ENCODE peak calls at places on chromosome 14, in five cellular contexts. Z is stomach, H is ELR, N is smooth muscle cell of the brain vasculature, M is fibroblast of lung. T is an unnamed sample.

GRCh38 chr14:54354096-54354495 is 42.7 kb upstream of the CDKN3 start:
- DNase-seq in Z (no peak), H (no peak), N (no peak), M (no peak), T (no peak)

GRCh38 chr14:55938249-55938791 is 179.9 kb upstream of the PELI2 start:
- DNase-seq in Z (peak), H (peak), N (no peak), M (peak), T (no peak)

GRCh38 chr14:92582706-92583452 is 69.3 kb downstream of the RIN3 start:
- DNase-seq in Z (no peak), H (no peak), N (no peak), M (no peak), T (no peak)

GRCh38 chr14:90758959-90759358 is 57.3 kb downstream of the TTC7B start:
- DNase-seq in Z (peak), H (peak), N (no peak), M (no peak), T (no peak)

GRCh38 chr14:68262567-68262966 is 443.0 kb downstream of the RAD51B start:
- DNase-seq in Z (no peak), H (no peak), N (no peak), M (no peak), T (no peak)

GRCh38 chr14:70107309-70107708 is 81.4 kb downstream of the SLC8A3 start:
- DNase-seq in Z (no peak), H (no peak), N (no peak), M (no peak), T (no peak)

GRCh38 chr14:54475187-54475881 is 13.4 kb downstream of the GMFB start:
- DNase-seq in Z (no peak), H (no peak), N (no peak), M (peak), T (no peak)

GRCh38 chr14:30572771-30573170 is 13.8 kb downstream of the G2E3 start:
- DNase-seq in Z (no peak), H (no peak), N (no peak), M (no peak), T (no peak)

GRCh38 chr14:93648440-93649168 is 139.7 kb downstream of the PRIMA1 start:
- DNase-seq in Z (no peak), H (peak), N (no peak), M (no peak), T (no peak)

GRCh38 chr14:104919993-104920315 is 4.7 kb upstream of the PLD4 start:
- DNase-seq in Z (no peak), H (no peak), N (no peak), M (no peak), T (no peak)

GRCh38 chr14:39267592-39268112 is 33.9 kb downstream of the MIA2 start:
- DNase-seq in Z (no peak), H (no peak), N (no peak), M (no peak), T (no peak)

GRCh38 chr14:64147126-64147790 is 146.9 kb downstream of the ESR2 start:
- DNase-seq in Z (no peak), H (no peak), N (peak), M (peak), T (peak)

GRCh38 chr14:61147369-61147897 is 133.7 kb downstream of the TMEM30B start:
- DNase-seq in Z (no peak), H (peak), N (no peak), M (peak), T (peak)

GRCh38 chr14:23119362-23120327 is 590 bp upstream of the CEBPE start:
- DNase-seq in Z (no peak), H (no peak), N (no peak), M (no peak), T (no peak)

GRCh38 chr14:35387713-35388579 is 16.6 kb downstream of the NFKBIA start:
- DNase-seq in Z (no peak), H (no peak), N (no peak), M (no peak), T (no peak)

T was measured in brain pericyte.